ENCODE peak calls at places on chromosomes 1 and 21, in six cellular contexts. W is mesothelial cell of epicardium, S is cardiac fibroblast, L is omental fat pad, O is hepatocyte, R is dorsolateral prefrontal cortex. V is an unnamed sample.

GRCh38 chr1:176696689-176697088 is 233.7 kb downstream of the PAPPA2 start:
- DNase-seq in W (no peak), S (no peak), L (no peak), O (no peak), R (no peak), V (no peak)

GRCh38 chr1:69985901-69986439 is 219.4 kb downstream of the LRRC40 start:
- DNase-seq in W (no peak), S (no peak), L (no peak), O (no peak), R (no peak), V (no peak)

GRCh38 chr1:179951383-179952144 is 3.0 kb upstream of the CEP350 start:
- DNase-seq in W (no peak), S (no peak), L (no peak), O (no peak), R (no peak), V (no peak)

GRCh38 chr1:231691618-231692259 is 65.1 kb downstream of the DISC1 start:
- DNase-seq in W (peak; percentile 42), S (peak; percentile 64), L (no peak), O (peak; percentile 48), R (peak; percentile 42), V (no peak)

GRCh38 chr21:42145569-42146250 is 73.2 kb upstream of the ABCG1 start:
- DNase-seq in W (no peak), S (peak; percentile 74), L (peak; percentile 22), O (peak; percentile 80), R (peak; percentile 39), V (no peak)

GRCh38 chr1:77126309-77126708 is 92.9 kb downstream of the PIGK start:
- DNase-seq in W (no peak), S (peak; percentile 83), L (no peak), O (peak; percentile 79), R (no peak), V (no peak)

GRCh38 chr1:79197421-79197820 is 190.9 kb upstream of the ADGRL4 start:
- DNase-seq in W (no peak), S (peak; percentile 58), L (no peak), O (no peak), R (no peak), V (no peak)

GRCh38 chr1:231395051-231395995 is 26.8 kb downstream of the EGLN1 start:
- DNase-seq in W (no peak), S (peak; percentile 97), L (no peak), O (peak; percentile 71), R (no peak), V (no peak)

GRCh38 chr1:174666248-174666647 is 218.5 kb downstream of the GPR52 start:
- DNase-seq in W (no peak), S (no peak), L (no peak), O (no peak), R (no peak), V (no peak)

GRCh38 chr1:43441894-43442632 is 11.7 kb downstream of the HYI start:
- DNase-seq in W (no peak), S (no peak), L (peak; percentile 20), O (no peak), R (no peak), V (no peak)

GRCh38 chr1:210467440-210468040 is 138.8 kb downstream of the HHAT start:
- DNase-seq in W (no peak), S (no peak), L (no peak), O (no peak), R (no peak), V (no peak)

GRCh38 chr1:226082959-226083302 is 20.4 kb downstream of the H3-3A start:
- DNase-seq in W (no peak), S (peak; percentile 56), L (peak; percentile 47), O (peak; percentile 70), R (peak; percentile 53), V (no peak)

GRCh38 chr1:89822999-89823628 is 2.3 kb downstream of the LRRC8D start:
- DNase-seq in W (no peak), S (peak; percentile 74), L (no peak), O (peak; percentile 22), R (no peak), V (no peak)

GRCh38 chr1:205217418-205217817 is 5.9 kb upstream of the DSTYK start:
- DNase-seq in W (no peak), S (no peak), L (no peak), O (no peak), R (no peak), V (no peak)

GRCh38 chr1:243433737-243434370 is 178.0 kb downstream of the SDCCAG8 start:
- DNase-seq in W (no peak), S (peak; percentile 25), L (no peak), O (no peak), R (no peak), V (no peak)

GRCh38 chr1:91944087-91944486 is 5.1 kb upstream of the BRDT start:
- DNase-seq in W (no peak), S (no peak), L (no peak), O (no peak), R (no peak), V (no peak)

GRCh38 chr21:21387891-21388290 is 389.7 kb downstream of the NCAM2 start:
- DNase-seq in W (no peak), S (no peak), L (no peak), O (no peak), R (no peak), V (no peak)

GRCh38 chr1:178434360-178434759 is 62.4 kb downstream of the CLEC20A start:
- DNase-seq in W (no peak), S (no peak), L (no peak), O (no peak), R (no peak), V (no peak)

GRCh38 chr21:36210779-36211659 is 54.4 kb downstream of the DOP1B start:
- DNase-seq in W (no peak), S (no peak), L (no peak), O (no peak), R (no peak), V (no peak)

GRCh38 chr1:36023098-36023769 is 60.7 kb upstream of the TEKT2 start:
- DNase-seq in W (no peak), S (no peak), L (no peak), O (no peak), R (no peak), V (no peak)

GRCh38 chr1:240464099-240464498 is 147.9 kb downstream of the GREM2 start:
- DNase-seq in W (no peak), S (no peak), L (no peak), O (no peak), R (no peak), V (no peak)

GRCh38 chr1:214363386-214363785 is 82.4 kb downstream of the SMYD2 start:
- DNase-seq in W (no peak), S (peak; percentile 26), L (no peak), O (no peak), R (no peak), V (no peak)

GRCh38 chr21:45438391-45439145 is 33.6 kb downstream of the COL18A1 start:
- DNase-seq in W (no peak), S (no peak), L (no peak), O (no peak), R (no peak), V (no peak)

GRCh38 chr21:33657124-33657842 is 15.0 kb downstream of the ITSN1 start:
- DNase-seq in W (no peak), S (peak; percentile 63), L (no peak), O (no peak), R (no peak), V (no peak)

GRCh38 chr1:150472606-150473200 is 14.5 kb upstream of the TARS2 start:
- DNase-seq in W (no peak), S (no peak), L (no peak), O (no peak), R (no peak), V (no peak)

GRCh38 chr1:7745783-7746182 is 25.3 kb upstream of the VAMP3 start:
- DNase-seq in W (no peak), S (no peak), L (no peak), O (no peak), R (no peak), V (no peak)

GRCh38 chr1:41023279-41023990 is 1.9 kb upstream of the SLFNL1 start:
- DNase-seq in W (no peak), S (peak; percentile 34), L (no peak), O (no peak), R (no peak), V (no peak)

GRCh38 chr1:41028034-41028642 is 6.6 kb upstream of the SLFNL1 start:
- DNase-seq in W (no peak), S (no peak), L (no peak), O (no peak), R (no peak), V (no peak)

GRCh38 chr1:41025979-41026819 is 4.7 kb upstream of the SLFNL1 start:
- DNase-seq in W (no peak), S (no peak), L (no peak), O (no peak), R (no peak), V (no peak)

GRCh38 chr1:41022424-41022823 is 899 bp upstream of the SLFNL1 start:
- DNase-seq in W (no peak), S (no peak), L (no peak), O (no peak), R (no peak), V (no peak)

DNA sequence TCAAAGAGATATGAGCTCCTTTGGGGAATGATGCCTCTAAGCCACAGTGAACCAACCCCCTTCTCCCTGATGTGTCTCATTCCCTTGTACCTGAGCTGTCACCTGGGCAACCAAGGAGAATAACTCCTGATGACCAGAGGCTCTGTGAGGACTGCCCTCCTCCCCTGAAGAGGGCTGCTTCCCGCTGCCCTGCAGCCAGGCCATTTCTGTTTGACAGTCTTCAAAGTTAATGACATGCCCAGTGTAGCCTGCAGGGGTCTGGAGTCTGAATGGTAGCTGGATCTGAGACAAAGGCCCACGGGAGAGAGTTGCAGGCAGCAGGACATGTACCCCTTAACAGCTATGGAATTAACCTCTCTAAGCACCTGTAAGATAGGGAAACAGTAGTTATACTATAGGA is 3.4 kb upstream of the SLFNL1 start:
- DNase-seq in W (no peak), S (no peak), L (no peak), O (no peak), R (no peak), V (no peak)
- TF ChIP-seq CTCF in W (no peak), S (no peak), L (no peak), O (no peak), R (no peak), V (no peak)

DNA sequence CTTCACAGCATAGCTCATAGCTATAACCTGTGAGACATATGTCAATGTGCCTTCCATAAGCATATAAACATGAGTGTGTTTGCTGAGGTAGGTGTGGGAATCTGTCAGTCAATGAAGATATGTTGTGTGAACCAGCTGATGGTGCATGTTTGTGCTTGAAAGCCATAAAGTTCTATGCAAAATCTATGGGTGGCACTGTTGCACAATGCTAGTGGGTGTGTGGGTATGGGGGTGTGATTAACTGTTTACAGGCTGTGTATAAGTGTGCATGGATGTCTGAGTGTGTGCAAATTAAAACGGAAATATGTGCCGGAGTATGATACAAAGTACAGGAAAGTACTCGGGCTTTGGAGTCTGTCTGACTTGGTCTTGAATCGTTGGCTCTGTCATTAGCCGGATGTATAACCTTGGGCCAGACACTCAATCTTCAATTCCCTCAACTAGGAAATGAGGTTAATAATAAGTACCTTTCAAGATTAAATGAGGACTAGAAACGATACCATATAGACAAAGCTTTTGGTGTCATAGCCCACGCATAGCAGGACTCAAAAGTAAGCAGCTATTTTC is 926 bp upstream of the ATP2B4 start:
- DNase-seq in W (no peak), S (peak; percentile 64), L (no peak), O (peak; percentile 68), R (no peak), V (peak; percentile 91)
- TF ChIP-seq CTCF in W (no peak), S (no peak), L (no peak), O (peak; percentile 41), R (peak; percentile 76), V (peak; percentile 28)

GRCh38 chr1:17646444-17647287 is 107.2 kb downstream of the ARHGEF10L start:
- DNase-seq in W (no peak), S (no peak), L (no peak), O (no peak), R (no peak), V (no peak)
- TF ChIP-seq CTCF in W (no peak), S (no peak), L (no peak), O (peak; percentile 7), R (no peak), V (no peak)

GRCh38 chr1:87495147-87495546 is 166.5 kb downstream of the LMO4 start:
- DNase-seq in W (no peak), S (no peak), L (no peak), O (no peak), R (no peak), V (no peak)
- TF ChIP-seq CTCF in W (no peak), S (no peak), L (no peak), O (no peak), R (no peak), V (no peak)

V was measured in vagina.